ENCODE peak calls at places on chromosomes 13 and 19, in four cellular contexts. R, T, L and W are unnamed samples.

GRCh38 chr13:79401259-79402071 is 4.6 kb downstream of the RBM26 start:
- DNase-seq in L (no peak), R (no peak), T (no peak), W (no peak)

GRCh38 chr13:111037838-111038397 is 77.2 kb upstream of the ARHGEF7 start:
- DNase-seq in R (no peak), L (no peak), T (no peak), W (no peak)

GRCh38 chr13:38703255-38703654 is 16.4 kb downstream of the FREM2 start:
- DNase-seq in L (no peak), T (no peak), R (no peak), W (no peak)

GRCh38 chr13:91668844-91669495 is 270.5 kb downstream of the GPC5 start:
- DNase-seq in R (no peak), T (no peak), L (no peak), W (no peak)

GRCh38 chr19:40633207-40633606 is 32.0 kb downstream of the LTBP4 start:
- DNase-seq in L (no peak), T (peak), R (no peak), W (peak)

GRCh38 chr13:110445183-110445582 is 116.3 kb downstream of the RAB20 start:
- DNase-seq in T (no peak), L (no peak), R (no peak), W (no peak)

GRCh38 chr13:76948139-76948538 is at the start of gene ACOD1:
- DNase-seq in T (no peak), L (no peak), R (no peak), W (no peak)

GRCh38 chr19:55716531-55716930 is 21.7 kb downstream of the NLRP9 start:
- DNase-seq in T (no peak), R (no peak), L (no peak), W (no peak)

GRCh38 chr13:71798723-71799122 is 68.3 kb downstream of the DACH1 start:
- DNase-seq in T (no peak), R (no peak), L (no peak), W (peak)

GRCh38 chr13:113744197-113745000 is 14.6 kb upstream of the TMEM255B start:
- DNase-seq in R (no peak), L (no peak), T (no peak), W (no peak)

GRCh38 chr13:94435604-94436226 is 43.8 kb downstream of the DCT start:
- DNase-seq in L (peak), T (peak), R (no peak), W (peak)

GRCh38 chr13:42859760-42860159 is 78.4 kb downstream of the FAM216B start:
- DNase-seq in L (no peak), T (no peak), R (no peak), W (no peak)

GRCh38 chr13:109718726-109719125 is 67.7 kb downstream of the IRS2 start:
- DNase-seq in R (no peak), T (no peak), L (no peak), W (no peak)

GRCh38 chr19:28631931-28632330 is 581.0 kb downstream of the UQCRFS1 start:
- DNase-seq in R (no peak), T (no peak), L (no peak), W (no peak)

GRCh38 chr19:35216026-35216832 is 12.3 kb downstream of the FAM187B start:
- DNase-seq in R (no peak), L (no peak), T (no peak), W (no peak)

GRCh38 chr13:109243311-109243951 is 543.0 kb downstream of the IRS2 start:
- DNase-seq in T (no peak), R (no peak), L (no peak), W (no peak)

GRCh38 chr19:39112338-39112890 is 13.2 kb upstream of the PAK4 start:
- DNase-seq in T (no peak), R (no peak), L (no peak), W (no peak)

GRCh38 chr19:35248310-35249145 is at the start of gene LSR:
- DNase-seq in R (peak), L (peak), T (peak), W (peak)

GRCh38 chr19:45528149-45528743 is 21.0 kb downstream of the VASP start:
- DNase-seq in R (no peak), T (no peak), L (peak), W (no peak)

GRCh38 chr19:1260749-1261511 is 8.2 kb upstream of the CIRBP start:
- DNase-seq in T (peak), R (peak), L (peak), W (peak)

GRCh38 chr13:37418490-37418889 is 180.1 kb downstream of the POSTN start:
- DNase-seq in T (no peak), R (no peak), L (no peak), W (no peak)

GRCh38 chr13:26721251-26721939 is 39.2 kb downstream of the GPR12 start:
- DNase-seq in T (no peak), L (no peak), R (no peak), W (no peak)

GRCh38 chr19:38739440-38740251 is 4.6 kb downstream of the CAPN12 start:
- DNase-seq in T (no peak), R (no peak), L (no peak), W (no peak)

GRCh38 chr13:24261566-24261965 is 47.8 kb upstream of the C1QTNF9 start:
- DNase-seq in T (no peak), R (no peak), L (no peak), W (no peak)

GRCh38 chr13:36882829-36883390 is 37.1 kb downstream of the SMAD9 start:
- DNase-seq in T (peak), R (no peak), L (no peak), W (no peak)

GRCh38 chr19:8512115-8512967 is 1.6 kb downstream of the ZNF414 start:
- DNase-seq in T (peak), R (no peak), L (peak), W (peak)

GRCh38 chr13:42575938-42576337 is 2.0 kb downstream of the TNFSF11 start:
- DNase-seq in T (no peak), R (no peak), L (no peak), W (no peak)

GRCh38 chr13:22662771-22663170 is 518.0 kb upstream of the SGCG start:
- DNase-seq in L (no peak), R (no peak), T (no peak), W (no peak)

GRCh38 chr19:10009269-10009665 is 1.0 kb downstream of the COL5A3 start:
- DNase-seq in R (no peak), T (no peak), L (peak), W (peak)

GRCh38 chr13:30360586-30360985 is 53.2 kb upstream of the KATNAL1 start:
- DNase-seq in T (no peak), R (no peak), L (no peak), W (no peak)

GRCh38 chr19:38663957-38664502 is 16.6 kb downstream of the ACTN4 start:
- DNase-seq in L (no peak), T (no peak), R (no peak), W (no peak)

GRCh38 chr13:44815507-44816074 is 173.7 kb downstream of the NUFIP1 start:
- DNase-seq in R (no peak), L (no peak), T (peak), W (no peak)

GRCh38 chr13:44814836-44815235 is 174.4 kb downstream of the NUFIP1 start:
- DNase-seq in R (no peak), T (no peak), L (no peak), W (no peak)

GRCh38 chr13:44818428-44818827 is 170.8 kb downstream of the NUFIP1 start:
- DNase-seq in R (no peak), L (no peak), T (peak), W (peak)

GRCh38 chr13:44818016-44818415 is 171.3 kb downstream of the NUFIP1 start:
- DNase-seq in L (no peak), T (no peak), R (no peak), W (no peak)

GRCh38 chr13:44816701-44817684 is 172.3 kb downstream of the NUFIP1 start:
- DNase-seq in L (no peak), R (no peak), T (no peak), W (no peak)
- TF ChIP-seq FOXK2 in L (no peak), R (no peak), T (no peak), W (no peak)

GRCh38 chr13:49026851-49027250 is 51.1 kb downstream of the FNDC3A start:
- DNase-seq in T (no peak), L (no peak), R (no peak), W (no peak)
- TF ChIP-seq BHLHE40 in T (no peak), L (no peak), R (no peak), W (no peak)

DNA sequence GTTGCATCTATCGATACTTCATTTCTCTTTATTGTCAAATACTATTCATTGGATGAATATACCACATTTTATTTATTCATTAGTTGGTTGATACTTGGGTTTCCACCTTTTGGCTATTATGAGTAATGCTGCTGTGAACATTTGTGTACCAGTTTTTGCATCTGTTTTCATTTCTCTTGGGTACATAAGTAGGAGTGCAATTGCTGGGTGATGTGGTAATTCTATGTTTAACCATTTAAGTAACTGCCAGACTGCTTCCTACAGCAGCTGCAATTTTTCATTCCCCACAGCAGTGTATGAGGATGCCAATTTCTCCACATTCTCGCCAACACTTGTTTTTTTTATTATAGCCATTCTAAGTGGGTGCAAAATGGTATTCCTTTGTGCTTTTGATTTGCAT is 2.6 kb downstream of the KCNJ14 start:
- DNase-seq in T (no peak), R (no peak), L (no peak), W (no peak)
- TF ChIP-seq FOXK2 in T (no peak), R (no peak), L (no peak), W (no peak)

DNA sequence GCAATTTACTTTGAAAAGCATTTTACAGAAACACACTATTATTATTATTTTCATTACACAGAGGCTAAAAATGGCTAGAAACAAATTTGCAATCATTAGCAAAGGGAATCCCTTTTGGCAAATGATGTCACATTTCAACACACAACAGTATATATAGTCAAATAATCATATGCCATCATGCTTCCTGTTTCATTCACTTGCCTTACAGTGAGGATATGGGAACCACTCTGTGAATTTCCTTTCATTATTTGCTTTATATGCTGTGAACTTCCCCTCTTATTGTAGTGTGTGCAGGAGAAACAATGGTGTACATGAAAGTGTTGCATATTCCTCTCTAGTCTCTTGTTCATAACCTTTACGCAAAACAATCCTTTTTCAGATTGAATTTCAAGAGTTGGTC is 657.3 kb downstream of the EFNB2 start:
- DNase-seq in T (no peak), L (no peak), R (no peak), W (no peak)
- TF ChIP-seq BHLHE40 in T (no peak), L (no peak), R (no peak), W (no peak)

GRCh38 chr19:18304194-18304495 is 18.7 kb downstream of the LSM4 start:
- DNase-seq in T (no peak), L (no peak), R (no peak), W (no peak)
- TF ChIP-seq FOXK2 in T (no peak), L (no peak), R (no peak), W (no peak)

GRCh38 chr13:48858523-48858922 is 117.2 kb upstream of the FNDC3A start:
- DNase-seq in T (no peak), R (no peak), L (no peak), W (no peak)

GRCh38 chr13:48858122-48858521 is 117.6 kb upstream of the FNDC3A start:
- DNase-seq in T (no peak), L (no peak), R (no peak), W (no peak)

GRCh38 chr13:48857576-48857975 is 118.1 kb upstream of the FNDC3A start:
- DNase-seq in T (no peak), R (no peak), L (no peak), W (no peak)

GRCh38 chr13:48860369-48860768 is 115.3 kb upstream of the FNDC3A start:
- DNase-seq in T (no peak), R (no peak), L (no peak), W (no peak)

GRCh38 chr13:48859168-48860105 is 116.3 kb upstream of the FNDC3A start:
- DNase-seq in L (no peak), R (no peak), T (no peak), W (peak)
- TF ChIP-seq BHLHE40 in L (no peak), R (no peak), T (no peak), W (no peak)